ENCODE peak calls at places on chromosomes 11 and 22, in five cellular contexts. X is cardiac fibroblast, E is heart left ventricle, R is A549, I is astrocyte of the spinal cord. C is an unnamed sample.

GRCh38 chr11:64120951-64121569 is 44.9 kb downstream of the MACROD1 start:
- DNase-seq in I (peak; percentile 3), R (no peak), X (peak; percentile 10), E (no peak), C (no peak)

GRCh38 chr11:3674189-3674588 is 3.0 kb upstream of the CHRNA10 start:
- DNase-seq in I (peak; percentile 77), X (no peak), E (no peak), R (no peak), C (no peak)

GRCh38 chr11:85918910-85919794 is 64.0 kb downstream of the CCDC83 start:
- DNase-seq in X (peak; percentile 42), E (no peak), I (peak; percentile 9), R (no peak), C (no peak)

GRCh38 chr22:20565079-20565734 is 57.8 kb downstream of the MED15 start:
- DNase-seq in R (no peak), X (no peak), E (peak; percentile 30), I (peak; percentile 65), C (no peak)

GRCh38 chr11:81995907-81996306 is 737.8 kb downstream of the FAM181B start:
- DNase-seq in I (no peak), X (no peak), E (no peak), R (no peak), C (no peak)

GRCh38 chr11:82719316-82719715 is 14.3 kb downstream of the FAM181B start:
- DNase-seq in X (no peak), I (no peak), R (no peak), E (no peak), C (no peak)

GRCh38 chr11:10450451-10451398 is 4.3 kb upstream of the AMPD3 start:
- DNase-seq in R (peak; percentile 45), E (peak; percentile 74), I (peak; percentile 32), X (no peak), C (peak; percentile 78)

GRCh38 chr22:29702025-29702930 is 17.5 kb upstream of the CABP7 start:
- DNase-seq in X (no peak), R (peak; percentile 30), I (no peak), E (peak; percentile 26), C (peak; percentile 23)

GRCh38 chr11:123429336-123429735 is 733 bp upstream of the GRAMD1B start:
- DNase-seq in X (no peak), E (no peak), I (peak; percentile 45), R (no peak), C (no peak)

GRCh38 chr11:70953720-70954119 is 298.7 kb downstream of the SHANK2 start:
- DNase-seq in R (no peak), E (no peak), X (no peak), I (no peak), C (no peak)

GRCh38 chr22:48101704-48102103 is 1339.3 kb downstream of the TBC1D22A start:
- DNase-seq in X (no peak), R (no peak), I (no peak), E (no peak), C (no peak)

GRCh38 chr11:31804439-31805036 is 6.6 kb downstream of the PAX6 start:
- DNase-seq in E (no peak), R (no peak), X (no peak), I (no peak), C (no peak)

GRCh38 chr11:6681949-6682348 is 1.2 kb downstream of the MRPL17 start:
- DNase-seq in I (peak; percentile 10), X (peak; percentile 32), E (no peak), R (no peak), C (no peak)

GRCh38 chr11:61928606-61929005 is 11.2 kb upstream of the RAB3IL1 start:
- DNase-seq in X (peak; percentile 41), R (no peak), I (no peak), E (no peak), C (no peak)

GRCh38 chr22:31872209-31872608 is 72.1 kb upstream of the YWHAH start:
- DNase-seq in X (peak; percentile 29), R (no peak), I (no peak), E (no peak), C (no peak)

GRCh38 chr11:133127746-133128145 is 404.6 kb downstream of the OPCML start:
- DNase-seq in E (no peak), X (no peak), R (no peak), I (no peak), C (no peak)

GRCh38 chr11:10459029-10459970 is 4.2 kb downstream of the AMPD3 start:
- DNase-seq in I (no peak), E (no peak), X (no peak), R (no peak), C (no peak)

GRCh38 chr11:134536219-134536618 is 124.2 kb upstream of the B3GAT1 start:
- DNase-seq in I (no peak), E (no peak), X (no peak), R (no peak), C (no peak)

GRCh38 chr11:106353031-106353430 is 275.6 kb downstream of the AASDHPPT start:
- DNase-seq in R (no peak), E (no peak), X (no peak), I (no peak), C (no peak)

GRCh38 chr11:131217313-131218297 is 152.8 kb upstream of the NTM start:
- DNase-seq in R (no peak), E (no peak), X (no peak), I (no peak), C (no peak)

GRCh38 chr11:33063326-33063775 is 24.0 kb downstream of the TCP11L1 start:
- DNase-seq in I (peak; percentile 54), R (no peak), X (peak; percentile 60), E (no peak), C (no peak)

GRCh38 chr11:36016263-36016662 is 72.4 kb downstream of the LDLRAD3 start:
- DNase-seq in E (no peak), I (no peak), R (no peak), X (peak; percentile 53), C (no peak)

GRCh38 chr11:8832571-8833260 is 78.3 kb upstream of the AKIP1 start:
- DNase-seq in X (peak; percentile 74), E (no peak), R (no peak), I (peak; percentile 77), C (no peak)

GRCh38 chr22:45903355-45904149 is 73.4 kb downstream of the WNT7B start:
- DNase-seq in I (peak; percentile 82), E (no peak), R (no peak), X (peak; percentile 65), C (no peak)

GRCh38 chr22:31544481-31545480 is 48.4 kb downstream of the SFI1 start:
- DNase-seq in X (no peak), R (no peak), I (no peak), E (no peak), C (no peak)

GRCh38 chr11:20840341-20840740 is 171.0 kb downstream of the NELL1 start:
- DNase-seq in I (no peak), X (no peak), R (no peak), E (no peak), C (no peak)

GRCh38 chr11:75946531-75947530 is 131.8 kb downstream of the UVRAG start:
- DNase-seq in X (peak; percentile 78), I (peak; percentile 89), R (no peak), E (no peak), C (no peak)

GRCh38 chr11:122981388-122982264 is at the start of gene BSX:
- DNase-seq in X (peak; percentile 61), R (no peak), E (peak; percentile 72), I (peak; percentile 47), C (peak; percentile 12)

GRCh38 chr11:119615003-119615878 is 113.8 kb downstream of the NECTIN1 start:
- DNase-seq in I (peak; percentile 73), X (peak; percentile 75), R (peak; percentile 65), E (no peak), C (no peak)

GRCh38 chr11:123054301-123055065 is 7.5 kb downstream of the HSPA8 start:
- DNase-seq in E (no peak), I (peak; percentile 74), X (peak; percentile 81), R (peak; percentile 55), C (no peak)

GRCh38 chr11:115153135-115153534 is 351.1 kb downstream of the CADM1 start:
- DNase-seq in R (no peak), I (peak; percentile 20), X (no peak), E (no peak), C (no peak)

DNA sequence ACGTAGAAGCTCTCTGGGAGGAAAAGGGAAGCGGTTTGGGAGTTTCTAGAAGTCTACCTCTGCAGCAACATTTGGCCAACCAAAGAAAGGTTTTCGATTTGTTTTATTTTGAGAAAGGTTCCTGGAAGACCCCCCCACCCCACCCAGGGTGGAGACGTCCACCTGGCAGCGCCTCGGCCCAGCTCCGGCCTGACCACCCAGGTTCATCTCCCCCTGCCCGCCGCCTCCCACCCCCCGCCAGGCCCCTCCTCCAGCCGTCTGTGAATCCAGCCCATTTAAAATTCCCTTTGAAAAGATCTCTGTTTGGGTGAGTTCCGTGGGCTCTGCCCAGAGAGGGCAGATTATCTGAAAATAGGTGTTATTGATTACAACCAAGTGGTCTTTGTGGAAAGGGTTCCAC is 43.3 kb downstream of the KCNJ1 start:
- DNase-seq in X (no peak), E (no peak), I (no peak), R (no peak), C (no peak)
- H3K4me3 ChIP-seq in X (no peak overlapping the region), E (no peak overlapping the region), I (peak overlapping the region; percentile 7), R (no peak overlapping the region), C (no peak overlapping the region)

GRCh38 chr11:118314985-118315384 is 10.5 kb downstream of the CD3E start:
- DNase-seq in R (no peak), E (no peak), X (no peak), I (no peak), C (no peak)
- H3K4me3 ChIP-seq in R (no peak overlapping the region), E (no peak overlapping the region), X (no peak overlapping the region), I (no peak overlapping the region), C (no peak overlapping the region)

DNA sequence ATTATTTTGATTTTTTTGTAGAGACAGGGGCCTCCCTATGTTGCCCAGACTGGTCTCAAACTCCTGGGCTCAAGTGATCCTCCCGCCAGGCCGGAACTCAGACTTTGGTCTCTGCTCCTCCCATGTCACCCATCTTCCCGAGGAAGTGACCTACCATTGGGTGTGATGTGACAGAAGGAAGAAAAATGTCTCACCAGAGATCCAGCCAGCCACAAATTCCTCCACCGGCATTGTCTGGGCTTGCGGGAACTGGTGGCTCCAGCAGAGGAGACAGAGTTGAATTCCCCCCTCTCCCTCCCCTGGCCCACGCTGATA is 768 bp downstream of the SLC25A45 start:
- DNase-seq in X (peak; percentile 60), I (peak; percentile 73), E (no peak), R (peak; percentile 52), C (no peak)
- H3K4me3 ChIP-seq in X (peak overlapping the region; percentile 40), I (peak overlapping the region; percentile 27), E (peak overlapping the region; percentile 58), R (peak overlapping the region; percentile 46), C (no peak overlapping the region)

DNA sequence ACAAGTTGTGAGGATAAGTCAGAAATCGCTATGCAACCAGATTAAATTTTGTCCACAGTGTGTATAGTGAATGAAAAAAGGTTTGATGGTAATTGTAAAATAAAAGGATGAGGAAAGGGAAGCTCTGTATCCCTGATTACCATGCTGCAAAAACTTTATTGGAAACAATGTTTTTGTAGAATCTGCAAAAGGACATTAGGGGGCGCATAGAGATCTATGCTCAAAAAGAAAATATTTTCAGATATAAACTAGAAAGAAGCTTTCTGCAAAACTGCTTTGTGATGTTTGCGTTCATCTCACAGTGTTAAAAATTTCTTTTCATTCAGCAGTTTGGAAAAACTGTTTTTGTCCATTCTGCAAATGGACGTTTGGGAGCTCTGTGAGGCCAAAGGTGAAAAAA is 390.5 kb downstream of the OR4C45 start:
- DNase-seq in X (no peak), I (no peak), R (no peak), E (no peak), C (no peak)
- H3K4me3 ChIP-seq in X (no peak overlapping the region), I (no peak overlapping the region), R (no peak overlapping the region), E (no peak overlapping the region), C (no peak overlapping the region)

GRCh38 chr11:65274734-65275682 is 13.2 kb downstream of the POLA2 start:
- DNase-seq in I (peak; percentile 94), X (peak; percentile 99), R (peak; percentile 66), E (peak; percentile 72), C (peak; percentile 79)
- H3K4me3 ChIP-seq in I (no peak overlapping the region), X (no peak overlapping the region), R (no peak overlapping the region), E (no peak overlapping the region), C (no peak overlapping the region)

C was measured in transverse colon.